ENCODE peak calls at places on chromosomes 11 and 22, in five cellular contexts. M is thyroid gland, B is kidney epithelial cell, Y is tibial artery, O is tibial nerve. K is an unnamed sample.

GRCh38 chr22:27718186-27719032 is 83.1 kb downstream of the MN1 start:
- DNase-seq in M (peak), B (peak), Y (peak), O (peak), K (no peak)

GRCh38 chr11:33708970-33709369 is 8.3 kb upstream of the C11orf91 start:
- DNase-seq in M (no peak), B (no peak), Y (no peak), O (no peak), K (no peak)

GRCh38 chr11:88357323-88358039 is 19.9 kb upstream of the CTSC start:
- DNase-seq in M (no peak), B (no peak), Y (no peak), O (no peak), K (no peak)

GRCh38 chr22:20247010-20247505 is 21.1 kb downstream of the RTN4R start:
- DNase-seq in M (no peak), B (peak), Y (no peak), O (no peak), K (no peak)

GRCh38 chr11:128517457-128518230 is 69.7 kb downstream of the ETS1 start:
- DNase-seq in M (no peak), B (no peak), Y (no peak), O (no peak), K (no peak)

GRCh38 chr11:133981156-133981555 is 24.4 kb upstream of the IGSF9B start:
- DNase-seq in M (no peak), B (no peak), Y (no peak), O (no peak), K (no peak)

GRCh38 chr22:37462426-37462825 is 23.8 kb downstream of the MFNG start:
- DNase-seq in M (no peak), B (no peak), Y (no peak), O (no peak), K (no peak)

GRCh38 chr22:17601031-17601430 is 27.5 kb downstream of the ATP6V1E1 start:
- DNase-seq in M (no peak), B (no peak), Y (no peak), O (no peak), K (no peak)

GRCh38 chr22:40552070-40552469 is 84.4 kb downstream of the MRTFA start:
- DNase-seq in M (no peak), B (no peak), Y (no peak), O (no peak), K (no peak)

GRCh38 chr11:58907780-58908179 is 31.5 kb upstream of the GLYATL1 start:
- DNase-seq in M (no peak), B (no peak), Y (no peak), O (no peak), K (no peak)

GRCh38 chr22:42648368-42649260 is 578 bp downstream of the CYB5R3 start:
- DNase-seq in M (peak), B (no peak), Y (peak), O (no peak), K (peak)

GRCh38 chr11:22433066-22433450 is 94.9 kb downstream of the SLC17A6 start:
- DNase-seq in M (no peak), B (no peak), Y (no peak), O (no peak), K (no peak)

GRCh38 chr11:66476173-66476840 is 3.9 kb upstream of the DPP3 start:
- DNase-seq in M (no peak), B (no peak), Y (no peak), O (no peak), K (no peak)

GRCh38 chr11:33753304-33753703 is 17.1 kb upstream of the CD59 start:
- DNase-seq in M (peak), B (no peak), Y (no peak), O (no peak), K (no peak)

GRCh38 chr22:27896251-27896650 is 22.8 kb downstream of the PITPNB start:
- DNase-seq in M (no peak), B (no peak), Y (no peak), O (no peak), K (no peak)

GRCh38 chr22:29877620-29878019 is 5.4 kb upstream of the MTMR3 start:
- DNase-seq in M (no peak), B (no peak), Y (no peak), O (no peak), K (no peak)

GRCh38 chr22:42688241-42688913 is 32.3 kb downstream of the A4GALT start:
- DNase-seq in M (peak), B (peak), Y (peak), O (peak), K (no peak)

GRCh38 chr22:49771266-49772065 is 56.2 kb downstream of the BRD1 start:
- DNase-seq in M (no peak), B (no peak), Y (no peak), O (no peak), K (no peak)

GRCh38 chr11:36356201-36356600 is 60.1 kb downstream of the PRR5L start:
- DNase-seq in M (no peak), B (no peak), Y (peak), O (no peak), K (no peak)

GRCh38 chr11:106127604-106128003 is 50.1 kb downstream of the AASDHPPT start:
- DNase-seq in M (no peak), B (no peak), Y (no peak), O (no peak), K (no peak)

GRCh38 chr22:49973018-49973965 is 12.7 kb downstream of the PIM3 start:
- DNase-seq in M (no peak), B (no peak), Y (peak), O (no peak), K (no peak)

GRCh38 chr11:5922749-5923426 is 19.2 kb upstream of the OR56A3 start:
- DNase-seq in M (no peak), B (peak), Y (no peak), O (no peak), K (no peak)

GRCh38 chr22:22588485-22589164 is 29.6 kb upstream of the PRAME start:
- DNase-seq in M (no peak), B (no peak), Y (no peak), O (no peak), K (no peak)

GRCh38 chr22:22593250-22593649 is 34.2 kb upstream of the PRAME start:
- DNase-seq in M (no peak), B (no peak), Y (no peak), O (no peak), K (no peak)

GRCh38 chr22:22593964-22594656 is 35.0 kb upstream of the PRAME start:
- DNase-seq in M (peak), B (no peak), Y (peak), O (peak), K (peak)

GRCh38 chr22:22590136-22590891 is 31.2 kb upstream of the PRAME start:
- DNase-seq in M (no peak), B (no peak), Y (no peak), O (no peak), K (no peak)

DNA sequence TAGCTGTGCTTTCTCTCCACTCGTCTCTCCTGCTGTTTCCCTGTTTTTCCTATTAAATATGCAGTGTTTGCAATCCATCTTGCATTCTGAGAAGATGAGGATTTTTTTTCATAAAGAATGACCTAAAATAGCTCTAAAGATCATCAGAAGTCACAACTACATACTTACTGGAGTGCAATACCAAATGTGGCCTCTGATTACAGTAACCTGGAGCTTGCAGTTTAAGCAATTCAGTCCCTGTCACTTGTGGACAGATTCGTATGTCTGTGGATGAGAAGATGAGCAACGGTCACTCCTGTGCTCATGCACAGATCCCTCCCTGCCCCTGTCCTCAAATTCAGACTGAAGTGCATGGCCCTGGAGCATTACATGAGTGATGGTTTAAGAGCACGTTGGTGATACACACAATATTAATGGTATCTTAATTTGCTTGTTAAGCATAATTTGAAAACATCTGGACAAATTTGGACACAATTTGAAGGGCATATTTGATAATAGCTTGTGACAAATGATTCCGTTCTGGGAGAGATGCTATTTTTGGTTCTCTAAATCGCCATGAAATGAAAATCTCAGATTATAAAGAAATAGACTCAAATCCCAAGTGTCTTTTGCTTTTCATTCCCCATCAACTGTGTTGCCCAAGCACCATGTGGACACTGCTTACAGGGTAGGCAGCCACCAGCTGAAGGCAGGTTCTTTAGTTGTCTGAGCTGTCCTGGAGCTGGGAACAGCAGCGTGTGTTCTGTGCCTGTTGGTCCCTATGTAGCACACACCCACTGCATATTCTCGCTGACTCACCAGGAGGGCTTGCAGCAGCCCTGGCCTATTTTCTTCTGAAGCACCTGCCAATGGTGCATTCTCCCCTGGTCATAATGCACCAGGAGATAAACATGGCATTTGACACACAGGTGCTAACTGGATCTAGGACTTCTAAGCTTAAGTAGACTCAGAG is 32.6 kb upstream of the PRAME start:
- DNase-seq in M (no peak), B (no peak), Y (no peak), O (no peak), K (no peak)
- TF ChIP-seq CTCF in M (no peak), B (no peak), Y (no peak), O (no peak), K (no peak)

DNA sequence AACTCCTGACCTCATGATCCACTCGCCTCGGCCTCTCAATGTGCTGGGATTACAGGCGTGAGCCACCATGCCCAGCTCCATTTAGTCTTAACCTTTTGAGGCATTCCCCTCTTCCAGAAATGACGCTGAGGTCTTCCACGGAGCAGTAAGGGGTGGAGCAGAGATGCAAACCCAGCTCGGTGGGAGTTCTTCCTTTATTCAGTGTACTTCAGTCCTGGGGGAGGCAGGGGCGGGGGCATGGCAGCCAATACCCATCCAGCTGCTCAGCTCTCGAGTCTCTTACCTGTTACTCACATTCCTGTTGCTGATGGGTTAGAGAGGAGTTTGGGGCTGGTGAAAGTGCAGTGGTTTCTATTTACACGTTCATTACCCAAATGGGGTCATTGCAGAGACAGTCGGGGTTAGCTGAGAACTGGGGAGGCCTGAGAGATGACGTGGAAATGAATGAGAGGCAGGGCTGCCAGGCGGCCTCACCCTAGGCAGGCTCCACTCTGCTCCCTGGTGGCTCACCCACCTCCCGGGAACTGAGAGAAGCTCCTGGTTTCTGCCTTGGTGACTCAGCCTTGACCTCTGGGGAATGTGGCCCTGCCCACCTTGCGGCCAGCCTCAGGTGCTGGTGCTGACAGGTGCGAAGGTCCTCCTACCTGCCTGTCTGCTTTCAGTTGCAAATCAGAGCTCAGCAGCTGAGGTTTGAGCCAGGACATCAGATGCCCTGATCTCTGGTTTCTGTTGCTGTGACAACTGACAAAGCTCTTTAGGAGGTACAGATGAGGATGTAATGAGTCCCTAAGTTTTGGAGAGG is 13.4 kb upstream of the ST14 start:
- DNase-seq in M (peak), B (peak), Y (no peak), O (no peak), K (no peak)
- TF ChIP-seq CTCF in M (no peak), B (peak), Y (no peak), O (no peak), K (no peak)

GRCh38 chr11:43130616-43131015 is 181.2 kb upstream of the API5 start:
- DNase-seq in M (no peak), B (no peak), Y (no peak), O (no peak), K (no peak)
- TF ChIP-seq CTCF in M (no peak), B (no peak), Y (no peak), O (no peak), K (no peak)

GRCh38 chr11:121389651-121390050 is 62.5 kb upstream of the SORL1 start:
- DNase-seq in M (peak), B (no peak), Y (no peak), O (no peak), K (no peak)

GRCh38 chr11:121385693-121386092 is 66.4 kb upstream of the SORL1 start:
- DNase-seq in M (no peak), B (no peak), Y (no peak), O (no peak), K (no peak)

GRCh38 chr11:121383726-121384125 is 68.4 kb upstream of the SORL1 start:
- DNase-seq in M (no peak), B (no peak), Y (no peak), O (no peak), K (no peak)
- TF ChIP-seq CTCF in M (no peak), B (no peak), Y (no peak), O (no peak), K (no peak)

GRCh38 chr11:72239849-72240460 is 4.0 kb downstream of the PHOX2A start:
- DNase-seq in M (peak), B (no peak), Y (no peak), O (no peak), K (no peak)

GRCh38 chr11:72239296-72239848 is 4.6 kb downstream of the PHOX2A start:
- DNase-seq in M (no peak), B (no peak), Y (peak), O (no peak), K (no peak)

GRCh38 chr11:72238040-72238450 is 5.9 kb downstream of the PHOX2A start:
- DNase-seq in M (peak), B (no peak), Y (no peak), O (no peak), K (no peak)

GRCh38 chr11:72237112-72237931 is 6.7 kb downstream of the PHOX2A start:
- DNase-seq in M (no peak), B (no peak), Y (no peak), O (no peak), K (no peak)

GRCh38 chr11:72238492-72239295 is 5.3 kb downstream of the PHOX2A start:
- DNase-seq in M (no peak), B (no peak), Y (no peak), O (no peak), K (no peak)
- TF ChIP-seq CTCF in M (no peak), B (no peak), Y (no peak), O (no peak), K (peak)

GRCh38 chr11:132300283-132300682 is 929.9 kb downstream of the NTM start:
- DNase-seq in M (no peak), B (no peak), Y (no peak), O (no peak), K (no peak)
- TF ChIP-seq CTCF in M (no peak), B (peak), Y (no peak), O (no peak), K (no peak)